ENCODE peak calls at places on chromosomes 7 and 10, in seven cellular contexts. One of them, this sample, is unnamed.

GRCh38 chr7:4288791-4289190 is 393.3 kb upstream of the FOXK1 start:
- DNase-seq in HT-29: no peak
- DNase-seq in Right ventricle myocardium superior: no peak
- DNase-seq in cerebellar nuclear complex: no peak
- DNase-seq in iPS DF 6.9: no peak
- DNase-seq in NCI-H2171: no peak
- DNase-seq in mucosa of gallbladder: no peak
- DNase-seq in this sample: no peak

GRCh38 chr10:42809670-42810069 is 27.1 kb downstream of the BMS1 start:
- DNase-seq in NCI-H2171: no peak
- DNase-seq in iPS DF 6.9: no peak
- DNase-seq in mucosa of gallbladder: no peak
- DNase-seq in cerebellar nuclear complex: no peak
- DNase-seq in Right ventricle myocardium superior: no peak
- DNase-seq in HT-29: no peak
- DNase-seq in this sample: no peak

GRCh38 chr10:95567903-95568630 is 6.9 kb upstream of the SORBS1 start:
- DNase-seq in HT-29: no peak
- DNase-seq in Right ventricle myocardium superior: no peak
- DNase-seq in NCI-H2171: no peak
- DNase-seq in iPS DF 6.9: no peak
- DNase-seq in mucosa of gallbladder: peak
- DNase-seq in cerebellar nuclear complex: no peak
- DNase-seq in this sample: no peak

GRCh38 chr10:127850944-127851343 is 41.8 kb downstream of the CLRN3 start:
- DNase-seq in cerebellar nuclear complex: no peak
- DNase-seq in HT-29: no peak
- DNase-seq in mucosa of gallbladder: no peak
- DNase-seq in Right ventricle myocardium superior: no peak
- DNase-seq in iPS DF 6.9: no peak
- DNase-seq in NCI-H2171: no peak
- DNase-seq in this sample: no peak

GRCh38 chr10:123995461-123996131 is 97.8 kb downstream of the CHST15 start:
- DNase-seq in iPS DF 6.9: no peak
- DNase-seq in cerebellar nuclear complex: no peak
- DNase-seq in HT-29: peak
- DNase-seq in NCI-H2171: no peak
- DNase-seq in Right ventricle myocardium superior: peak
- DNase-seq in mucosa of gallbladder: peak
- DNase-seq in this sample: peak

GRCh38 chr10:74841265-74841973 is 15.0 kb downstream of the KAT6B start:
- DNase-seq in HT-29: no peak
- DNase-seq in cerebellar nuclear complex: no peak
- DNase-seq in mucosa of gallbladder: no peak
- DNase-seq in NCI-H2171: no peak
- DNase-seq in Right ventricle myocardium superior: peak
- DNase-seq in iPS DF 6.9: no peak
- DNase-seq in this sample: no peak

GRCh38 chr7:16933296-16934248 is 51.8 kb upstream of the AGR3 start:
- DNase-seq in iPS DF 6.9: no peak
- DNase-seq in mucosa of gallbladder: no peak
- DNase-seq in Right ventricle myocardium superior: peak
- DNase-seq in NCI-H2171: no peak
- DNase-seq in HT-29: no peak
- DNase-seq in cerebellar nuclear complex: no peak
- DNase-seq in this sample: no peak

GRCh38 chr10:109743141-109744120 is 179.9 kb downstream of the XPNPEP1 start:
- DNase-seq in Right ventricle myocardium superior: no peak
- DNase-seq in cerebellar nuclear complex: no peak
- DNase-seq in mucosa of gallbladder: no peak
- DNase-seq in HT-29: no peak
- DNase-seq in iPS DF 6.9: no peak
- DNase-seq in NCI-H2171: no peak
- DNase-seq in this sample: no peak

GRCh38 chr7:143811-144453 is 48.4 kb upstream of the FAM20C start:
- DNase-seq in Right ventricle myocardium superior: no peak
- DNase-seq in mucosa of gallbladder: peak
- DNase-seq in NCI-H2171: no peak
- DNase-seq in cerebellar nuclear complex: no peak
- DNase-seq in HT-29: no peak
- DNase-seq in iPS DF 6.9: no peak
- DNase-seq in this sample: no peak